ENCODE peak calls at places on chromosomes 11 and 22, in nine cellular contexts. Y, V, Q, J, C, P, I, H and Z are unnamed samples.

GRCh38 chr22:46070722-46071450 is 79.4 kb upstream of the PPARA start:
- DNase-seq in Y (no peak), V (peak), Q (peak), J (peak), C (no peak), P (peak), I (peak), H (peak), Z (peak)

GRCh38 chr11:19183641-19184040 is 18.1 kb downstream of the CSRP3 start:
- DNase-seq in Y (no peak), V (no peak), Q (no peak), J (no peak), C (no peak), P (no peak), I (no peak), H (no peak), Z (no peak)

GRCh38 chr22:21807545-21807944 is 59.9 kb downstream of the MAPK1 start:
- DNase-seq in Y (no peak), V (no peak), Q (no peak), J (no peak), C (no peak), P (peak), I (no peak), H (no peak), Z (no peak)

GRCh38 chr22:38260760-38261477 is 11.9 kb downstream of the TMEM184B start:
- DNase-seq in Y (no peak), V (no peak), Q (no peak), J (no peak), C (no peak), P (no peak), I (no peak), H (no peak), Z (no peak)

GRCh38 chr11:8503872-8504491 is 90.0 kb downstream of the STK33 start:
- DNase-seq in Y (no peak), V (no peak), Q (no peak), J (no peak), C (no peak), P (no peak), I (no peak), H (no peak), Z (no peak)

GRCh38 chr22:39296981-39297489 is 22.4 kb downstream of the RPL3 start:
- DNase-seq in Y (no peak), V (no peak), Q (no peak), J (no peak), C (no peak), P (no peak), I (no peak), H (no peak), Z (peak)

GRCh38 chr11:68461284-68461861 is 821 bp downstream of the PPP6R3 start:
- DNase-seq in Y (no peak), V (peak), Q (no peak), J (no peak), C (no peak), P (peak), I (no peak), H (peak), Z (no peak)

GRCh38 chr22:48842976-48843375 is 984.7 kb downstream of the BRD1 start:
- DNase-seq in Y (no peak), V (no peak), Q (no peak), J (no peak), C (no peak), P (no peak), I (no peak), H (no peak), Z (no peak)

GRCh38 chr11:64747961-64748715 is 4.2 kb upstream of the RASGRP2 start:
- DNase-seq in Y (no peak), V (no peak), Q (no peak), J (peak), C (no peak), P (no peak), I (no peak), H (no peak), Z (no peak)

GRCh38 chr11:112658521-112658920 is 302.7 kb upstream of the NCAM1 start:
- DNase-seq in Y (no peak), V (no peak), Q (no peak), J (no peak), C (no peak), P (no peak), I (no peak), H (no peak), Z (peak)

GRCh38 chr11:5690736-5691135 is 1.1 kb downstream of the TRIM22 start:
- DNase-seq in Y (no peak), V (peak), Q (no peak), J (no peak), C (no peak), P (peak), I (no peak), H (peak), Z (no peak)

GRCh38 chr22:39317084-39317755 is 2.2 kb downstream of the RPL3 start:
- DNase-seq in Y (no peak), V (no peak), Q (no peak), J (no peak), C (no peak), P (no peak), I (no peak), H (peak), Z (no peak)

GRCh38 chr22:50202130-50202671 is 1.4 kb downstream of the SELENOO start:
- DNase-seq in Y (no peak), V (no peak), Q (no peak), J (no peak), C (no peak), P (no peak), I (no peak), H (no peak), Z (no peak)

GRCh38 chr11:77750757-77751156 is 69.8 kb downstream of the RSF1 start:
- DNase-seq in Y (no peak), V (no peak), Q (no peak), J (no peak), C (no peak), P (no peak), I (no peak), H (no peak), Z (no peak)

GRCh38 chr22:50184004-50184461 is 1.7 kb upstream of the TRABD start:
- DNase-seq in Y (no peak), V (peak), Q (no peak), J (peak), C (no peak), P (peak), I (no peak), H (no peak), Z (peak)

GRCh38 chr22:31650391-31650790 is 11.6 kb downstream of the PISD start:
- DNase-seq in Y (no peak), V (peak), Q (no peak), J (no peak), C (no peak), P (peak), I (no peak), H (peak), Z (no peak)

GRCh38 chr22:25448435-25449051 is 115.9 kb upstream of the GRK3 start:
- DNase-seq in Y (no peak), V (peak), Q (no peak), J (no peak), C (no peak), P (peak), I (no peak), H (peak), Z (no peak)

GRCh38 chr11:125263268-125263790 is 98.8 kb downstream of the PKNOX2 start:
- DNase-seq in Y (no peak), V (no peak), Q (no peak), J (peak), C (peak), P (peak), I (no peak), H (peak), Z (peak)

GRCh38 chr11:107702723-107703122 is 9.1 kb downstream of the SLN start:
- DNase-seq in Y (no peak), V (no peak), Q (no peak), J (no peak), C (no peak), P (no peak), I (no peak), H (no peak), Z (no peak)

GRCh38 chr11:114059278-114059983 is at the start of gene ZBTB16:
- DNase-seq in Y (no peak), V (no peak), Q (no peak), J (peak), C (no peak), P (peak), I (no peak), H (no peak), Z (peak)

GRCh38 chr11:116993599-116993998 is 104.6 kb downstream of the SIK3 start:
- DNase-seq in Y (no peak), V (no peak), Q (no peak), J (no peak), C (no peak), P (peak), I (no peak), H (peak), Z (no peak)

GRCh38 chr22:30252411-30253204 is 6.0 kb upstream of the LIF start:
- DNase-seq in Y (no peak), V (no peak), Q (no peak), J (peak), C (no peak), P (no peak), I (no peak), H (no peak), Z (no peak)

GRCh38 chr11:13382751-13383150 is 80.3 kb downstream of the BTBD10 start:
- DNase-seq in Y (no peak), V (no peak), Q (no peak), J (no peak), C (no peak), P (no peak), I (no peak), H (no peak), Z (no peak)

GRCh38 chr11:27216268-27217149 is 146.5 kb downstream of the CCDC34 start:
- DNase-seq in Y (no peak), V (no peak), Q (no peak), J (no peak), C (no peak), P (peak), I (no peak), H (no peak), Z (peak)

GRCh38 chr11:11988862-11989261 is 19.6 kb downstream of the DKK3 start:
- DNase-seq in Y (no peak), V (peak), Q (no peak), J (no peak), C (no peak), P (no peak), I (no peak), H (no peak), Z (no peak)